ENCODE peak calls at places on chromosomes 2 and 18, in four cellular contexts. J, G, O and F are unnamed samples.
A peak's percentile ranks its signal among the peaks of the same experiment; 100 is the strongest.

GRCh38 chr2:144211826-144212225 is 308.1 kb downstream of the ZEB2 start:
- DNase-seq in J (no peak), G (no peak), O (no peak), F (no peak)

GRCh38 chr2:169173876-169174275 is 104.5 kb downstream of the DHRS9 start:
- DNase-seq in J (peak; percentile 7), G (no peak), O (no peak), F (no peak)

GRCh38 chr2:152600698-152601097 is 116.6 kb downstream of the PRPF40A start:
- DNase-seq in J (no peak), G (no peak), O (no peak), F (no peak)

GRCh38 chr2:160270571-160271113 is 70.6 kb upstream of the ITGB6 start:
- DNase-seq in J (no peak), G (peak; percentile 70), O (peak; percentile 70), F (no peak)

GRCh38 chr18:43465483-43465882 is 188.2 kb upstream of the SYT4 start:
- DNase-seq in J (no peak), G (no peak), O (no peak), F (no peak)

GRCh38 chr2:29606105-29606871 is 315.1 kb downstream of the ALK start:
- DNase-seq in J (no peak), G (no peak), O (no peak), F (no peak)

GRCh38 chr2:80050246-80050645 is 254.3 kb downstream of the LRRTM1 start:
- DNase-seq in J (no peak), G (no peak), O (no peak), F (no peak)

GRCh38 chr2:122433123-122433754 is 677.8 kb downstream of the TSN start:
- DNase-seq in J (no peak), G (no peak), O (no peak), F (no peak)

GRCh38 chr2:120722603-120723421 is 12.9 kb upstream of the GLI2 start:
- DNase-seq in J (peak; percentile 32), G (no peak), O (peak; percentile 22), F (no peak)

GRCh38 chr2:189702071-189702470 is 27.6 kb downstream of the ANKAR start:
- DNase-seq in J (no peak), G (no peak), O (no peak), F (no peak)

GRCh38 chr2:193868833-193869232 is 1674.1 kb upstream of the TMEFF2 start:
- DNase-seq in J (no peak), G (no peak), O (no peak), F (peak; percentile 31)

GRCh38 chr18:32920796-32921787 is 148.3 kb upstream of the KLHL14 start:
- DNase-seq in J (no peak), G (no peak), O (no peak), F (no peak)

GRCh38 chr2:215614296-215614695 is 178.4 kb upstream of the FN1 start:
- DNase-seq in J (no peak), G (no peak), O (no peak), F (no peak)

GRCh38 chr2:68799138-68799537 is 64.5 kb downstream of the ARHGAP25 start:
- DNase-seq in J (no peak), G (no peak), O (no peak), F (no peak)

GRCh38 chr2:239779592-239779983 is 245.6 kb downstream of the NDUFA10 start:
- DNase-seq in J (no peak), G (peak; percentile 30), O (peak; percentile 51), F (no peak)

GRCh38 chr18:52888014-52888413 is 548.0 kb downstream of the DCC start:
- DNase-seq in J (no peak), G (no peak), O (no peak), F (no peak)

GRCh38 chr2:2932189-2932588 is 445.4 kb downstream of the EIPR1 start:
- DNase-seq in J (no peak), G (no peak), O (no peak), F (no peak)

GRCh38 chr2:71727562-71727961 is 274.2 kb downstream of the DYSF start:
- DNase-seq in J (no peak), G (peak; percentile 1), O (no peak), F (no peak)

GRCh38 chr2:72144746-72145657 is 2.7 kb downstream of the CYP26B1 start:
- DNase-seq in J (peak; percentile 48), G (peak; percentile 76), O (peak; percentile 71), F (peak; percentile 67)

GRCh38 chr2:200378652-200379290 is 72.3 kb downstream of the SPATS2L start:
- DNase-seq in J (no peak), G (no peak), O (no peak), F (no peak)

GRCh38 chr2:168119519-168120141 is 127.8 kb downstream of the STK39 start:
- DNase-seq in J (peak; percentile 36), G (no peak), O (no peak), F (no peak)

GRCh38 chr18:11553098-11553940 is 56.1 kb upstream of the SLC35G4 start:
- DNase-seq in J (no peak), G (no peak), O (no peak), F (no peak)

GRCh38 chr2:112055833-112056625 is 960 bp downstream of the TMEM87B start:
- DNase-seq in J (peak; percentile 86), G (peak; percentile 85), O (peak; percentile 73), F (peak; percentile 83)

GRCh38 chr2:231800493-231801091 is 14.3 kb downstream of the COPS7B start:
- DNase-seq in J (no peak), G (no peak), O (no peak), F (no peak)

GRCh38 chr2:27798948-27799645 is 27.6 kb downstream of the MRPL33 start:
- DNase-seq in J (peak; percentile 61), G (peak; percentile 85), O (no peak), F (peak; percentile 84)

GRCh38 chr18:45687617-45688016 is 36.4 kb upstream of the SLC14A1 start:
- DNase-seq in J (no peak), G (no peak), O (no peak), F (no peak)

GRCh38 chr2:43609304-43609883 is 13.6 kb upstream of the THADA start:
- DNase-seq in J (peak; percentile 40), G (no peak), O (no peak), F (peak; percentile 25)

DNA sequence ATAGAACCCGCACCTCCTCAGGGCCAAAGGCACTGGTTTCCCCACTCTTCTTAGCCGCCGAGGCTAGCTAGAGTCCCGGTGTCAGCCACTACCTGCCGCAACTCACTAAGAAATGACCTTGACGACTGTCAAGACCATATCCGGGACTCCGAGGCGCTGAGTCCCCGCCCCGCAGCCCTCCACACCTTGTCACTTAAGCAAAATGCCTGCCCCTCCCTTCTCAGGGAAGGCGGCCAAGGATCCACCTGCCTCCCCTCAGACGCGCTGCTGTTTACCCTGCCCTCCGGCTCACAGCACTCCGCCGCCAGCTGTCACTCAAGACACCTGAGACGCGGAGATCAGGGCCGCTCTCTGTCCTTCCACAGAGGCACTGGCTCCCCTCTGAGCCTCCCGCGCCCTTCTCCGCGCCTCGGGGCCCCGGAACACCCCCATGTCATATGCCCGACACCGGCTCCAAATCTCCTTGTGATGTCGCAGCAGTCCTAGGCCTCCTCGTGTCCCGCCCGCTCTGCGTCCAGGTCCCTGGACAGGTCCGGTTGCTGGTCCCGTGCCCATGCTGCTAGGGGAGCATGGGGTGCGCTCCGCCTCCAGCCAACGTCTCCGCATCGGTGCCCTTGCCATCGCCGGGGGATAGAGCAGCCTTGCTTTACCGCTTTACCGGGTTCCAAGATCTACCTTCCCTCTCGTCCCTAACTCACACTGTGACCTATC is 32.5 kb upstream of the REG3G start:
- DNase-seq in J (no peak), G (no peak), O (no peak), F (no peak)
- H3K4me3 ChIP-seq in J (no peak overlapping the region), G (peak overlapping the region; percentile 17), O (no peak overlapping the region), F (no peak overlapping the region)

GRCh38 chr2:133194777-133195335 is 373.4 kb downstream of the NCKAP5 start:
- DNase-seq in J (no peak), G (no peak), O (no peak), F (no peak)

GRCh38 chr2:133204461-133204860 is 363.8 kb downstream of the NCKAP5 start:
- DNase-seq in J (no peak), G (no peak), O (no peak), F (no peak)

GRCh38 chr2:133197156-133197555 is 371.1 kb downstream of the NCKAP5 start:
- DNase-seq in J (no peak), G (no peak), O (no peak), F (no peak)

GRCh38 chr2:133198678-133199077 is 369.6 kb downstream of the NCKAP5 start:
- DNase-seq in J (no peak), G (no peak), O (no peak), F (no peak)

GRCh38 chr2:133200684-133201421 is 367.4 kb downstream of the NCKAP5 start:
- DNase-seq in J (no peak), G (no peak), O (no peak), F (no peak)
- H3K9me3 ChIP-seq in J (no peaks in the 10 kb centered on the region), G (no peaks in the 10 kb centered on the region), O (no peaks in the 10 kb centered on the region), F (no peaks in the 10 kb centered on the region)

GRCh38 chr2:173090973-173091660 is 15.5 kb downstream of the MAP3K20 start:
- DNase-seq in J (peak; percentile 48), G (peak; percentile 84), O (no peak), F (peak; percentile 65)
- TF ChIP-seq CTCF in J (peak; percentile 58), G (no peak), O (peak; percentile 14), F (peak; percentile 49)

DNA sequence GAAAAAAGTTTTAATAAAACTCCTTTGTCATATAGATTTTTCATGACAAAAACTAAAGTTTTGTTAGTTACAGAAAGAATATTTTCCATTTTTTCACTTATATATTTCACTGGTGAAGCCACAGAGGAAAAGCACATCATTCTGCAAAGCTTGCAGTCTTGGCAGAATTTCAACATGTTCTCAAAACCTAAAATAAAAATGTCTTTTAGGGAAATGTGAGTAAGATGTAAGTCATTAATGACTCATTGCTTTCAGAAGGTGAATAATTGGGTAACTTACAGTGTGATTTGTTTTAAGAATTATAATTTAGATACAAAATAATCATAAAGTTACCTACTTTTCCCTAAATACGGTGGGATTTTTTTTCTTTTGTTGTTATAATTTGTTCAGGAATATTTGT is 43.4 kb upstream of the TNFRSF11A start:
- DNase-seq in J (no peak), G (no peak), O (no peak), F (no peak)
- H3K4me3 ChIP-seq in J (no peak overlapping the region), G (no peak overlapping the region), O (no peak overlapping the region), F (no peak overlapping the region)

DNA sequence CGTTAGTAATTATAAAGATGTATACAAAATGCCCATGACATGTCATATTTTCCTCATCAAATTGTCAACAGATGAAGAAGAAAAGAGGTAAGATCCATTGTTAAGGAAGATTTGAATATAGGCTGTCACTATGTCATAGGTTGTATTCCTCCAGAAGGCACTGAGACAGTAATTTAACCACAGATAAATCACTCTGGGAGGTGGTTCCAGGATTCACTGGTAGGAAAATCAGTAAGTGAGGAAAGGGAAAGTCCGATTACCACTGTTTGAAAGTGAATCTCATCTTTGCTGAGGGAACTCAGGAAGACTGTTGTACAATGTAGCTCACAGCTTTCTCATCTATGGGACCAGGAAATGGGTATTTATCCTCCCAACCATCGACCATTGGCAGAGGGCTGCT is 152.8 kb upstream of the TMEFF2 start:
- DNase-seq in J (no peak), G (no peak), O (no peak), F (no peak)
- H3K9me3 ChIP-seq in J (no peaks in the 10 kb centered on the region), G (no peaks in the 10 kb centered on the region), O (no peaks in the 10 kb centered on the region), F (no peaks in the 10 kb centered on the region)

DNA sequence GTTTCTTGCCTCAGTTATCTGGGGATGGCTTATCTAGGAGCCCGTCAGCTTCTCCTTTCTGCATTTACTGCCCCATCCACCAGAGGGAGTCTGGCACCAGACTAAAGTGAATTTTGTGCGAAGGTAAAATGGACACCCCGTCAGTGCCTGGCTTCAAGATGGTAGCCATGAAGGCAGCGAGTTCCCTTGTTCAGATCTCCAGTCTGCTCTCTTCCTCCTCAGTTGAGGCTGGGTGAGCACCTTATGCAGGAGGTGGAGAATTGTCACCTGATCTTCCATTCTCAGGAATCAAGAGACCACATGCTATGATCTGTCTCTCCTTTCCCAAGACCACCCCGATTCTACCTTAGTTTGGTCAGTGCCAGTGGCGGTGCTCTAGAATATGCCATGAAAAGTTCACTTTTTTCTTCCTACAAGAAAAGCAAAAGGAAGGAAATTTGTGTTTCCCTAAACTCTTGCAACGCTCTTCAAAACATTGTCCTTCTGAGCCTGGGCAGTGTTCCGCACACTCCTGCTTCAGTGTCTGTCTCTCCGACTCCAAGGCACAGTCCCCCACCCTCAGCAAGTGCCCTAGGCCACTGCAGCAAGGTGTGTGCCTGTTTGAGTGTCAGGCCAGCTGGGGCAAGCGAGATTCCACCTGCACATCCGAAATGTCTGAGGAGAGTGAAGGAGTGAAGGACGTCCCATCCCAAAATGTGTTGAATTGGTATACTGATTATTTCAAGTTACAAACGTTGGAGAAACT is 168.6 kb downstream of the SS18 start:
- DNase-seq in J (no peak), G (no peak), O (no peak), F (no peak)
- TF ChIP-seq CTCF in J (peak; percentile 47), G (no peak), O (peak; percentile 48), F (no peak)